ENCODE peak calls at places on chromosomes 7 and 10, in ten cellular contexts. One of them, this sample, is unnamed.
A peak's percentile ranks its signal among the peaks of the same experiment; 100 is the strongest.

GRCh38 chr10:30587522-30588031 is 42.0 kb downstream of the LYZL2 start:
- DNase-seq in K562: peak; percentile 45
- DNase-seq in GM23248: no peak
- DNase-seq in WERI-Rb-1: no peak
- DNase-seq in transverse colon: peak; percentile 64
- DNase-seq in heart right ventricle: peak; percentile 23
- DNase-seq in epithelial cell of prostate: no peak
- DNase-seq in Panc1: no peak
- DNase-seq in CD4-positive, alpha-beta T cell: no peak
- DNase-seq in colonic mucosa: peak; percentile 65
- DNase-seq in this sample: no peak

GRCh38 chr10:48309711-48310226 is 3.3 kb downstream of the MAPK8 start:
- DNase-seq in CD4-positive, alpha-beta T cell: no peak
- DNase-seq in GM23248: peak; percentile 71
- DNase-seq in Panc1: peak; percentile 67
- DNase-seq in heart right ventricle: no peak
- DNase-seq in WERI-Rb-1: no peak
- DNase-seq in colonic mucosa: no peak
- DNase-seq in epithelial cell of prostate: no peak
- DNase-seq in K562: peak; percentile 35
- DNase-seq in transverse colon: no peak
- DNase-seq in this sample: no peak

GRCh38 chr10:71014021-71014782 is 125.8 kb upstream of the PCBD1 start:
- DNase-seq in transverse colon: no peak
- DNase-seq in Panc1: no peak
- DNase-seq in colonic mucosa: no peak
- DNase-seq in epithelial cell of prostate: no peak
- DNase-seq in heart right ventricle: peak; percentile 65
- DNase-seq in K562: no peak
- DNase-seq in GM23248: no peak
- DNase-seq in CD4-positive, alpha-beta T cell: no peak
- DNase-seq in WERI-Rb-1: no peak
- DNase-seq in this sample: no peak

GRCh38 chr7:82595176-82595575 is 151.6 kb upstream of the CACNA2D1 start:
- DNase-seq in transverse colon: no peak
- DNase-seq in WERI-Rb-1: no peak
- DNase-seq in K562: no peak
- DNase-seq in colonic mucosa: no peak
- DNase-seq in CD4-positive, alpha-beta T cell: no peak
- DNase-seq in heart right ventricle: no peak
- DNase-seq in Panc1: no peak
- DNase-seq in epithelial cell of prostate: no peak
- DNase-seq in GM23248: no peak
- DNase-seq in this sample: no peak

GRCh38 chr10:56109454-56109853 is 251.6 kb downstream of the ZWINT start:
- DNase-seq in heart right ventricle: no peak
- DNase-seq in colonic mucosa: no peak
- DNase-seq in epithelial cell of prostate: no peak
- DNase-seq in GM23248: no peak
- DNase-seq in Panc1: no peak
- DNase-seq in CD4-positive, alpha-beta T cell: no peak
- DNase-seq in transverse colon: no peak
- DNase-seq in K562: no peak
- DNase-seq in WERI-Rb-1: no peak
- DNase-seq in this sample: no peak

GRCh38 chr10:88190123-88190522 is 326.7 kb downstream of the PTEN start:
- DNase-seq in WERI-Rb-1: no peak
- DNase-seq in CD4-positive, alpha-beta T cell: no peak
- DNase-seq in heart right ventricle: no peak
- DNase-seq in K562: no peak
- DNase-seq in epithelial cell of prostate: no peak
- DNase-seq in colonic mucosa: no peak
- DNase-seq in Panc1: no peak
- DNase-seq in transverse colon: no peak
- DNase-seq in GM23248: no peak
- DNase-seq in this sample: no peak

GRCh38 chr7:50265968-50266694 is 38.4 kb upstream of the IKZF1 start:
- DNase-seq in epithelial cell of prostate: no peak
- DNase-seq in GM23248: no peak
- DNase-seq in colonic mucosa: no peak
- DNase-seq in Panc1: no peak
- DNase-seq in WERI-Rb-1: no peak
- DNase-seq in heart right ventricle: no peak
- DNase-seq in transverse colon: no peak
- DNase-seq in CD4-positive, alpha-beta T cell: no peak
- DNase-seq in K562: no peak
- DNase-seq in this sample: no peak

GRCh38 chr10:6493521-6494451 is 86.3 kb downstream of the PRKCQ start:
- DNase-seq in K562: no peak
- DNase-seq in WERI-Rb-1: no peak
- DNase-seq in epithelial cell of prostate: peak; percentile 52
- DNase-seq in GM23248: peak; percentile 48
- DNase-seq in transverse colon: no peak
- DNase-seq in colonic mucosa: no peak
- DNase-seq in CD4-positive, alpha-beta T cell: no peak
- DNase-seq in Panc1: no peak
- DNase-seq in heart right ventricle: no peak
- DNase-seq in this sample: no peak

GRCh38 chr7:37824987-37825509 is 23.3 kb upstream of the NME8 start:
- DNase-seq in K562: no peak
- DNase-seq in WERI-Rb-1: no peak
- DNase-seq in GM23248: no peak
- DNase-seq in transverse colon: no peak
- DNase-seq in epithelial cell of prostate: no peak
- DNase-seq in colonic mucosa: no peak
- DNase-seq in Panc1: no peak
- DNase-seq in heart right ventricle: no peak
- DNase-seq in CD4-positive, alpha-beta T cell: no peak
- DNase-seq in this sample: no peak

GRCh38 chr10:6763417-6763816 is 183.3 kb upstream of the PRKCQ start:
- DNase-seq in K562: no peak
- DNase-seq in GM23248: no peak
- DNase-seq in WERI-Rb-1: no peak
- DNase-seq in colonic mucosa: no peak
- DNase-seq in Panc1: no peak
- DNase-seq in epithelial cell of prostate: no peak
- DNase-seq in heart right ventricle: no peak
- DNase-seq in transverse colon: no peak
- DNase-seq in CD4-positive, alpha-beta T cell: no peak
- DNase-seq in this sample: no peak

GRCh38 chr10:63416376-63416775 is 49.4 kb downstream of the JMJD1C start:
- DNase-seq in GM23248: peak; percentile 41
- DNase-seq in Panc1: no peak
- DNase-seq in colonic mucosa: no peak
- DNase-seq in CD4-positive, alpha-beta T cell: no peak
- DNase-seq in K562: no peak
- DNase-seq in heart right ventricle: no peak
- DNase-seq in transverse colon: no peak
- DNase-seq in WERI-Rb-1: no peak
- DNase-seq in epithelial cell of prostate: no peak
- DNase-seq in this sample: no peak

GRCh38 chr10:62379394-62379793 is 5.2 kb downstream of the ZNF365 start:
- DNase-seq in GM23248: no peak
- DNase-seq in colonic mucosa: no peak
- DNase-seq in Panc1: no peak
- DNase-seq in transverse colon: no peak
- DNase-seq in heart right ventricle: no peak
- DNase-seq in K562: no peak
- DNase-seq in WERI-Rb-1: no peak
- DNase-seq in CD4-positive, alpha-beta T cell: no peak
- DNase-seq in epithelial cell of prostate: no peak
- DNase-seq in this sample: peak; percentile 61

GRCh38 chr10:122352817-122353525 is 21.5 kb upstream of the PLEKHA1 start:
- DNase-seq in transverse colon: no peak
- DNase-seq in colonic mucosa: no peak
- DNase-seq in heart right ventricle: no peak
- DNase-seq in Panc1: no peak
- DNase-seq in K562: no peak
- DNase-seq in GM23248: no peak
- DNase-seq in CD4-positive, alpha-beta T cell: no peak
- DNase-seq in WERI-Rb-1: peak; percentile 23
- DNase-seq in epithelial cell of prostate: no peak
- DNase-seq in this sample: no peak
- H3K27ac ChIP-seq in transverse colon: no peak overlapping the region
- H3K27ac ChIP-seq in colonic mucosa: no peak overlapping the region
- H3K27ac ChIP-seq in heart right ventricle: no peak overlapping the region
- H3K27ac ChIP-seq in Panc1: no peak overlapping the region
- H3K27ac ChIP-seq in K562: no peak overlapping the region
- H3K27ac ChIP-seq in GM23248: no peak overlapping the region
- H3K27ac ChIP-seq in CD4-positive, alpha-beta T cell: no peak overlapping the region
- H3K27ac ChIP-seq in WERI-Rb-1: no peak overlapping the region
- H3K27ac ChIP-seq in epithelial cell of prostate: no peak overlapping the region
- H3K27ac ChIP-seq in this sample: no peak overlapping the region

DNA sequence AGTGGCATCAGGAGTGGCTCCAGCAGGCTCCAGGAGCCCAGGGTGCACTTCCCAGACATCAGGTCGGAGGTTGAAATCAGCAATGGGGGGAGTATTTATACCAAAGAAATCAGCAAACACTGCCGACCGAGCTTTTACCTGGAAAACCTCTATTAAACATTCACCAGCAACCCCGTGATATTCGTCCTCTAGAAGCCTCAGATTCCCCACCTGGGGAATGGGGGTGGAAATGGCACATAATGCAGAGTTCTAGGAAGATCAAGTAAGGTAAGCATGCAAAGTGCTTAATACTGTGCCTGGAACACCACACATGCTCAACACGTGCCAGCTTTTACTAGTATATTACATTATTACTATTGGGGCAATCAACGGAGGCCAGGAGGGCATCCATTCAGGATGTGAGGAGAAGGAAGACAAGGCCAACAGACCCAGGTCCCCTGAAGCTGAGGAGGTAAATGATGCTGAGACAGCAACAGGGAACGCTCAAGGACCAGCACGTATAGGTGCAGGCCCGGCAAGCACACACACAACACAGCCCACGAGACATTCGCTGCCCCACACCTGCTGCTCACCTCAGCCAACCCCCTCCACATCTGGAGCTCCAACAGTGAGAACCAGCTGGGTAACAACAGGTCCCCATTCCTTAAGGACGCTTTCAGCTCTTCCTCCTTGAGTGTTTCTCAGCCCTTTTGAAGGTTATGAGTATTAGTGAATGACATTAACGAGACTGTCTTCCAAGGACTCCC is 125.5 kb downstream of the TNS3 start:
- DNase-seq in transverse colon: no peak
- DNase-seq in epithelial cell of prostate: no peak
- DNase-seq in heart right ventricle: no peak
- DNase-seq in colonic mucosa: no peak
- DNase-seq in WERI-Rb-1: no peak
- DNase-seq in Panc1: no peak
- DNase-seq in GM23248: no peak
- DNase-seq in K562: no peak
- DNase-seq in CD4-positive, alpha-beta T cell: no peak
- DNase-seq in this sample: no peak
- H3K27ac ChIP-seq in transverse colon: no peak overlapping the region
- H3K27ac ChIP-seq in epithelial cell of prostate: no peak overlapping the region
- H3K27ac ChIP-seq in heart right ventricle: no peak overlapping the region
- H3K27ac ChIP-seq in colonic mucosa: no peak overlapping the region
- H3K27ac ChIP-seq in WERI-Rb-1: no peak overlapping the region
- H3K27ac ChIP-seq in Panc1: peak overlapping the region; percentile 9
- H3K27ac ChIP-seq in GM23248: no peak overlapping the region
- H3K27ac ChIP-seq in K562: no peak overlapping the region
- H3K27ac ChIP-seq in CD4-positive, alpha-beta T cell: no peak overlapping the region
- H3K27ac ChIP-seq in this sample: no peak overlapping the region

GRCh38 chr10:73581912-73582311 is 9.2 kb downstream of the USP54 start:
- DNase-seq in transverse colon: no peak
- DNase-seq in WERI-Rb-1: no peak
- DNase-seq in K562: no peak
- DNase-seq in epithelial cell of prostate: no peak
- DNase-seq in heart right ventricle: no peak
- DNase-seq in colonic mucosa: no peak
- DNase-seq in Panc1: no peak
- DNase-seq in GM23248: no peak
- DNase-seq in CD4-positive, alpha-beta T cell: no peak
- DNase-seq in this sample: no peak

GRCh38 chr10:73584737-73585136 is 6.4 kb downstream of the USP54 start:
- DNase-seq in Panc1: no peak
- DNase-seq in transverse colon: no peak
- DNase-seq in K562: no peak
- DNase-seq in colonic mucosa: no peak
- DNase-seq in WERI-Rb-1: no peak
- DNase-seq in epithelial cell of prostate: no peak
- DNase-seq in CD4-positive, alpha-beta T cell: no peak
- DNase-seq in GM23248: peak; percentile 49
- DNase-seq in heart right ventricle: no peak
- DNase-seq in this sample: no peak

GRCh38 chr10:73586583-73586984 is 4.6 kb downstream of the USP54 start:
- DNase-seq in colonic mucosa: peak; percentile 68
- DNase-seq in transverse colon: peak; percentile 38
- DNase-seq in GM23248: peak; percentile 82
- DNase-seq in WERI-Rb-1: no peak
- DNase-seq in K562: peak; percentile 28
- DNase-seq in heart right ventricle: peak; percentile 45
- DNase-seq in CD4-positive, alpha-beta T cell: no peak
- DNase-seq in Panc1: no peak
- DNase-seq in epithelial cell of prostate: no peak
- DNase-seq in this sample: no peak

GRCh38 chr10:73588656-73589055 is 2.5 kb downstream of the USP54 start:
- DNase-seq in CD4-positive, alpha-beta T cell: no peak
- DNase-seq in transverse colon: no peak
- DNase-seq in Panc1: no peak
- DNase-seq in colonic mucosa: no peak
- DNase-seq in GM23248: peak; percentile 51
- DNase-seq in epithelial cell of prostate: no peak
- DNase-seq in heart right ventricle: no peak
- DNase-seq in K562: no peak
- DNase-seq in WERI-Rb-1: no peak
- DNase-seq in this sample: no peak

GRCh38 chr10:73585223-73585784 is 5.8 kb downstream of the USP54 start:
- DNase-seq in colonic mucosa: no peak
- DNase-seq in WERI-Rb-1: no peak
- DNase-seq in CD4-positive, alpha-beta T cell: no peak
- DNase-seq in K562: no peak
- DNase-seq in GM23248: peak; percentile 52
- DNase-seq in epithelial cell of prostate: no peak
- DNase-seq in Panc1: no peak
- DNase-seq in heart right ventricle: no peak
- DNase-seq in transverse colon: no peak
- DNase-seq in this sample: no peak
- H3K27ac ChIP-seq in colonic mucosa: no peak overlapping the region
- H3K27ac ChIP-seq in WERI-Rb-1: no peak overlapping the region
- H3K27ac ChIP-seq in CD4-positive, alpha-beta T cell: no peak overlapping the region
- H3K27ac ChIP-seq in K562: no peak overlapping the region
- H3K27ac ChIP-seq in GM23248: no peak overlapping the region
- H3K27ac ChIP-seq in epithelial cell of prostate: peak overlapping the region; percentile 72
- H3K27ac ChIP-seq in Panc1: no peak overlapping the region
- H3K27ac ChIP-seq in heart right ventricle: peak overlapping the region; percentile 2
- H3K27ac ChIP-seq in transverse colon: peak overlapping the region; percentile 85
- H3K27ac ChIP-seq in this sample: peak overlapping the region; percentile 98

DNA sequence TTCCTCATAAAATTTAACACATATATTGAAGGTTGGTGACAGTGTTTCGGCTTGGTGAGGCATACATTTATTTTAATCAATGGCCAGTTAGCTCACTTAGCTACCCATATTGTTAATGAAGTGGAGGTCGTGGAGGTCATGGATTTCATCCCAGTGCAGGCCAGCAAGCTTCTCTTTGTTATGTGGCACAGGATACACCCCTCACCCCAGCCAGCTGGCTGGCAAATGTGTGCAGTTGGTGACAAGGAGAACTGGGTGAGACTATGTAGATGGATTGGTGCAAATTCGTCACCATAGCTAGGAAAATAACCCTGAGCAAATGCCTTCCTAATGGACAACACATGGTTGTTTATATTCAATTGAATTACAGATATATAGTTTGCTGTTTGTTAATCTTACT is 50.5 kb upstream of the FOXP2 start:
- DNase-seq in colonic mucosa: no peak
- DNase-seq in heart right ventricle: no peak
- DNase-seq in K562: no peak
- DNase-seq in CD4-positive, alpha-beta T cell: no peak
- DNase-seq in epithelial cell of prostate: no peak
- DNase-seq in GM23248: no peak
- DNase-seq in Panc1: no peak
- DNase-seq in WERI-Rb-1: no peak
- DNase-seq in transverse colon: no peak
- DNase-seq in this sample: no peak
- H3K27ac ChIP-seq in colonic mucosa: no peak overlapping the region
- H3K27ac ChIP-seq in heart right ventricle: no peak overlapping the region
- H3K27ac ChIP-seq in K562: no peak overlapping the region
- H3K27ac ChIP-seq in CD4-positive, alpha-beta T cell: no peak overlapping the region
- H3K27ac ChIP-seq in epithelial cell of prostate: no peak overlapping the region
- H3K27ac ChIP-seq in GM23248: no peak overlapping the region
- H3K27ac ChIP-seq in Panc1: no peak overlapping the region
- H3K27ac ChIP-seq in WERI-Rb-1: no peak overlapping the region
- H3K27ac ChIP-seq in transverse colon: no peak overlapping the region
- H3K27ac ChIP-seq in this sample: no peak overlapping the region

This sample was measured in dorsolateral prefrontal cortex.